ENCODE peak calls at places on chromosome 3, in eight cellular contexts. One of them, this sample, is unnamed. For H3K4me1, the result is how much of the 10 kb centered on the place peaks cover.

GRCh38 chr3:150925751-150926201 is 20.5 kb upstream of the MINDY4B start:
- DNase-seq in HCT116: peak
- DNase-seq in lung: peak
- DNase-seq in tibial artery: no peak
- DNase-seq in lower lobe of right lung: peak
- DNase-seq in kidney: peak
- DNase-seq in heart right ventricle: peak
- DNase-seq in IMR-90: peak
- DNase-seq in this sample: peak

GRCh38 chr3:123395235-123395634 is 53.7 kb downstream of the ADCY5 start:
- DNase-seq in HCT116: no peak
- DNase-seq in kidney: no peak
- DNase-seq in IMR-90: no peak
- DNase-seq in tibial artery: no peak
- DNase-seq in lower lobe of right lung: no peak
- DNase-seq in lung: no peak
- DNase-seq in heart right ventricle: no peak
- DNase-seq in this sample: no peak

GRCh38 chr3:162512488-162512887 is 1015.9 kb downstream of the OTOL1 start:
- DNase-seq in lower lobe of right lung: no peak
- DNase-seq in heart right ventricle: no peak
- DNase-seq in IMR-90: no peak
- DNase-seq in kidney: no peak
- DNase-seq in lung: no peak
- DNase-seq in HCT116: no peak
- DNase-seq in tibial artery: no peak
- DNase-seq in this sample: no peak

GRCh38 chr3:144060881-144061280 is 89.3 kb downstream of the DIPK2A start:
- DNase-seq in lung: no peak
- DNase-seq in lower lobe of right lung: no peak
- DNase-seq in IMR-90: no peak
- DNase-seq in kidney: no peak
- DNase-seq in heart right ventricle: no peak
- DNase-seq in tibial artery: no peak
- DNase-seq in HCT116: no peak
- DNase-seq in this sample: no peak

GRCh38 chr3:192929755-192930491 is 12.3 kb upstream of the MB21D2 start:
- DNase-seq in IMR-90: no peak
- DNase-seq in kidney: no peak
- DNase-seq in HCT116: no peak
- DNase-seq in lower lobe of right lung: no peak
- DNase-seq in heart right ventricle: no peak
- DNase-seq in tibial artery: no peak
- DNase-seq in lung: no peak
- DNase-seq in this sample: no peak

GRCh38 chr3:173398111-173398479 is 551 bp downstream of the NLGN1 start:
- DNase-seq in HCT116: no peak
- DNase-seq in heart right ventricle: no peak
- DNase-seq in tibial artery: no peak
- DNase-seq in IMR-90: no peak
- DNase-seq in lung: no peak
- DNase-seq in kidney: no peak
- DNase-seq in lower lobe of right lung: no peak
- DNase-seq in this sample: no peak

GRCh38 chr3:10279384-10280176 is 13.2 kb downstream of the GHRL start:
- DNase-seq in IMR-90: no peak
- DNase-seq in heart right ventricle: no peak
- DNase-seq in HCT116: no peak
- DNase-seq in lower lobe of right lung: no peak
- DNase-seq in kidney: no peak
- DNase-seq in tibial artery: peak
- DNase-seq in lung: no peak
- DNase-seq in this sample: no peak

GRCh38 chr3:179036226-179036625 is 35.4 kb downstream of the ZMAT3 start:
- DNase-seq in IMR-90: no peak
- DNase-seq in lung: no peak
- DNase-seq in HCT116: no peak
- DNase-seq in heart right ventricle: no peak
- DNase-seq in lower lobe of right lung: no peak
- DNase-seq in tibial artery: no peak
- DNase-seq in kidney: no peak
- DNase-seq in this sample: no peak

GRCh38 chr3:73674280-73674679 is 49.5 kb upstream of the PDZRN3 start:
- DNase-seq in lower lobe of right lung: no peak
- DNase-seq in heart right ventricle: no peak
- DNase-seq in tibial artery: no peak
- DNase-seq in lung: no peak
- DNase-seq in IMR-90: peak
- DNase-seq in HCT116: no peak
- DNase-seq in kidney: no peak
- DNase-seq in this sample: no peak

GRCh38 chr3:190455843-190456242 is 6.1 kb upstream of the TMEM207 start:
- DNase-seq in IMR-90: no peak
- DNase-seq in tibial artery: no peak
- DNase-seq in kidney: no peak
- DNase-seq in HCT116: no peak
- DNase-seq in heart right ventricle: no peak
- DNase-seq in lower lobe of right lung: no peak
- DNase-seq in lung: no peak
- DNase-seq in this sample: no peak

GRCh38 chr3:47419083-47420043 is 38.5 kb downstream of the PTPN23 start:
- DNase-seq in HCT116: no peak
- DNase-seq in lower lobe of right lung: no peak
- DNase-seq in tibial artery: no peak
- DNase-seq in heart right ventricle: no peak
- DNase-seq in kidney: no peak
- DNase-seq in IMR-90: no peak
- DNase-seq in lung: no peak
- DNase-seq in this sample: no peak

GRCh38 chr3:13172644-13173013 is 99.4 kb upstream of the IQSEC1 start:
- DNase-seq in heart right ventricle: no peak
- DNase-seq in HCT116: no peak
- DNase-seq in IMR-90: no peak
- DNase-seq in tibial artery: peak
- DNase-seq in kidney: no peak
- DNase-seq in lower lobe of right lung: no peak
- DNase-seq in lung: no peak
- DNase-seq in this sample: no peak

GRCh38 chr3:8851703-8852102 is 82.3 kb upstream of the OXTR start:
- DNase-seq in HCT116: no peak
- DNase-seq in heart right ventricle: no peak
- DNase-seq in lower lobe of right lung: no peak
- DNase-seq in kidney: no peak
- DNase-seq in IMR-90: peak
- DNase-seq in tibial artery: no peak
- DNase-seq in lung: no peak
- DNase-seq in this sample: no peak

GRCh38 chr3:120773932-120774331 is 31.4 kb downstream of the GTF2E1 start:
- DNase-seq in IMR-90: peak
- DNase-seq in lower lobe of right lung: no peak
- DNase-seq in heart right ventricle: no peak
- DNase-seq in HCT116: no peak
- DNase-seq in kidney: no peak
- DNase-seq in tibial artery: no peak
- DNase-seq in lung: no peak
- DNase-seq in this sample: no peak

GRCh38 chr3:125300416-125300815 is 74.7 kb downstream of the ZNF148 start:
- DNase-seq in kidney: no peak
- DNase-seq in HCT116: no peak
- DNase-seq in heart right ventricle: no peak
- DNase-seq in lung: no peak
- DNase-seq in IMR-90: peak
- DNase-seq in tibial artery: no peak
- DNase-seq in lower lobe of right lung: no peak
- DNase-seq in this sample: no peak

GRCh38 chr3:196621581-196621980 is 17.9 kb upstream of the NRROS start:
- DNase-seq in tibial artery: no peak
- DNase-seq in IMR-90: no peak
- DNase-seq in lower lobe of right lung: no peak
- DNase-seq in HCT116: no peak
- DNase-seq in heart right ventricle: no peak
- DNase-seq in lung: no peak
- DNase-seq in kidney: no peak
- DNase-seq in this sample: no peak

GRCh38 chr3:173894-174293 is 22.7 kb upstream of the CHL1 start:
- DNase-seq in heart right ventricle: no peak
- DNase-seq in lung: no peak
- DNase-seq in HCT116: no peak
- DNase-seq in IMR-90: peak
- DNase-seq in tibial artery: no peak
- DNase-seq in kidney: no peak
- DNase-seq in lower lobe of right lung: no peak
- DNase-seq in this sample: no peak

GRCh38 chr3:20043398-20043797 is 3.2 kb downstream of the KAT2B start:
- DNase-seq in heart right ventricle: peak
- DNase-seq in lung: peak
- DNase-seq in tibial artery: peak
- DNase-seq in HCT116: no peak
- DNase-seq in lower lobe of right lung: peak
- DNase-seq in IMR-90: no peak
- DNase-seq in kidney: peak
- DNase-seq in this sample: peak

GRCh38 chr3:190302209-190302885 is 19.9 kb downstream of the CLDN1 start:
- DNase-seq in tibial artery: no peak
- DNase-seq in lung: no peak
- DNase-seq in heart right ventricle: no peak
- DNase-seq in HCT116: no peak
- DNase-seq in lower lobe of right lung: no peak
- DNase-seq in IMR-90: no peak
- DNase-seq in kidney: no peak
- DNase-seq in this sample: no peak

GRCh38 chr3:10599017-10599416 is 93.6 kb upstream of the ATP2B2 start:
- DNase-seq in heart right ventricle: no peak
- DNase-seq in lung: no peak
- DNase-seq in tibial artery: no peak
- DNase-seq in IMR-90: no peak
- DNase-seq in lower lobe of right lung: no peak
- DNase-seq in HCT116: no peak
- DNase-seq in kidney: no peak
- DNase-seq in this sample: no peak

GRCh38 chr3:77539677-77540076 is 499.8 kb downstream of the ROBO2 start:
- DNase-seq in lower lobe of right lung: no peak
- DNase-seq in tibial artery: no peak
- DNase-seq in heart right ventricle: no peak
- DNase-seq in HCT116: no peak
- DNase-seq in lung: no peak
- DNase-seq in IMR-90: no peak
- DNase-seq in kidney: no peak
- DNase-seq in this sample: no peak

GRCh38 chr3:128442070-128442469 is 24.6 kb downstream of the DNAJB8 start:
- DNase-seq in kidney: no peak
- DNase-seq in lung: no peak
- DNase-seq in tibial artery: no peak
- DNase-seq in IMR-90: no peak
- DNase-seq in lower lobe of right lung: no peak
- DNase-seq in HCT116: no peak
- DNase-seq in heart right ventricle: no peak
- DNase-seq in this sample: no peak
- TF ChIP-seq CTCF in kidney: no peak
- TF ChIP-seq CTCF in lung: no peak
- TF ChIP-seq CTCF in tibial artery: no peak
- TF ChIP-seq CTCF in IMR-90: no peak
- TF ChIP-seq CTCF in lower lobe of right lung: no peak
- TF ChIP-seq CTCF in HCT116: no peak
- TF ChIP-seq CTCF in heart right ventricle: no peak
- TF ChIP-seq CTCF in this sample: no peak

GRCh38 chr3:99658274-99658673 is 19.9 kb downstream of the COL8A1 start:
- DNase-seq in heart right ventricle: no peak
- DNase-seq in IMR-90: no peak
- DNase-seq in lung: no peak
- DNase-seq in tibial artery: no peak
- DNase-seq in HCT116: no peak
- DNase-seq in kidney: no peak
- DNase-seq in lower lobe of right lung: no peak
- DNase-seq in this sample: no peak
- H3K4me1 ChIP-seq in heart right ventricle: under half
- H3K4me1 ChIP-seq in IMR-90: under half
- H3K4me1 ChIP-seq in lung: under half
- H3K4me1 ChIP-seq in tibial artery: half or more
- H3K4me1 ChIP-seq in HCT116: under half
- H3K4me1 ChIP-seq in kidney: under half
- H3K4me1 ChIP-seq in lower lobe of right lung: under half
- H3K4me1 ChIP-seq in this sample: under half

GRCh38 chr3:64761729-64762432 is 74.1 kb upstream of the ADAMTS9 start:
- DNase-seq in IMR-90: no peak
- DNase-seq in lower lobe of right lung: no peak
- DNase-seq in lung: peak
- DNase-seq in heart right ventricle: no peak
- DNase-seq in tibial artery: no peak
- DNase-seq in HCT116: no peak
- DNase-seq in kidney: no peak
- DNase-seq in this sample: no peak

GRCh38 chr3:64764386-64764929 is 76.7 kb upstream of the ADAMTS9 start:
- DNase-seq in IMR-90: no peak
- DNase-seq in lower lobe of right lung: no peak
- DNase-seq in tibial artery: no peak
- DNase-seq in kidney: no peak
- DNase-seq in HCT116: no peak
- DNase-seq in lung: no peak
- DNase-seq in heart right ventricle: no peak
- DNase-seq in this sample: no peak

GRCh38 chr3:64766463-64766862 is 78.7 kb upstream of the ADAMTS9 start:
- DNase-seq in kidney: no peak
- DNase-seq in HCT116: no peak
- DNase-seq in lower lobe of right lung: no peak
- DNase-seq in heart right ventricle: no peak
- DNase-seq in lung: no peak
- DNase-seq in IMR-90: no peak
- DNase-seq in tibial artery: no peak
- DNase-seq in this sample: no peak

GRCh38 chr3:64765951-64766350 is 78.2 kb upstream of the ADAMTS9 start:
- DNase-seq in heart right ventricle: no peak
- DNase-seq in kidney: no peak
- DNase-seq in lung: no peak
- DNase-seq in IMR-90: no peak
- DNase-seq in HCT116: no peak
- DNase-seq in lower lobe of right lung: no peak
- DNase-seq in tibial artery: no peak
- DNase-seq in this sample: no peak

DNA sequence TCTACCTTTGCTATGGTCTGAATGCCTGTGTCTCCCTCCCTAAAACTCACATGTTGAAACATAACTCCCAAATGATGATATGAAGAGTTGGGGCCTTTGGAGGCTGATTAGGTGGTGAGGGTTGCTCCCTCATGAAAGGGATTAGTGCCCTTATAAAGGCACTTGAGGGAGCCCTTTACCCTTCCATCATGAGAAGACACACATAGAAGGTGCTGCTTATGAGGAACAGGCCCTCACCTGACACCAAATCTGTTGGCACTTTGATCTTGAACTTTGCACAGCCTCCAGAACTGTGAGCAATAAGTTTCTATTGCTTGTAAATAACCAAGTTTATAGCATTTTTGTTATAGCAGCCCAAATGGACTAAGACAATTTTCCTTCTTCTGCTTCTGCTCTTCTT is 76.2 kb upstream of the ADAMTS9 start:
- DNase-seq in kidney: no peak
- DNase-seq in HCT116: no peak
- DNase-seq in tibial artery: no peak
- DNase-seq in lung: no peak
- DNase-seq in IMR-90: no peak
- DNase-seq in lower lobe of right lung: no peak
- DNase-seq in heart right ventricle: no peak
- DNase-seq in this sample: no peak
- TF ChIP-seq CTCF in kidney: peak
- TF ChIP-seq CTCF in HCT116: no peak
- TF ChIP-seq CTCF in tibial artery: no peak
- TF ChIP-seq CTCF in lung: no peak
- TF ChIP-seq CTCF in IMR-90: no peak
- TF ChIP-seq CTCF in lower lobe of right lung: no peak
- TF ChIP-seq CTCF in heart right ventricle: no peak
- TF ChIP-seq CTCF in this sample: no peak

GRCh38 chr3:128056258-128056657 is 4.0 kb downstream of the SEC61A1 start:
- DNase-seq in HCT116: no peak
- DNase-seq in kidney: no peak
- DNase-seq in lower lobe of right lung: no peak
- DNase-seq in lung: no peak
- DNase-seq in tibial artery: no peak
- DNase-seq in heart right ventricle: no peak
- DNase-seq in IMR-90: no peak
- DNase-seq in this sample: no peak
- H3K4me1 ChIP-seq in HCT116: under half
- H3K4me1 ChIP-seq in kidney: under half
- H3K4me1 ChIP-seq in lower lobe of right lung: under half
- H3K4me1 ChIP-seq in lung: under half
- H3K4me1 ChIP-seq in tibial artery: under half
- H3K4me1 ChIP-seq in heart right ventricle: under half
- H3K4me1 ChIP-seq in IMR-90: under half
- H3K4me1 ChIP-seq in this sample: under half